ENCODE peak calls at places on chromosomes 12 and 14, in ten cellular contexts. C is COR-L47; P is NCI-H82; E is nucleus accumbens; F is right cardiac atrium; I is NCI-H2081; Q is stimulated activated CD4-positive, alpha-beta T cell treated with anti-CD3 and anti-CD28 coated beads, TNF-alpha, amount 100 ng/mL, for 24 hours; T is stimulated activated CD8-positive, alpha-beta memory T cell treated with anti-CD3 and anti-CD28 coated beads, Interleukin-2, amount 100 ng/mL, for 1 hour; D is heart left ventricle; G is stimulated activated naive B cell treated with anti-CD40 and anti-IgM and Interleukin-4, amounts not matched to agents 10 μg/mL and 1 μg/mL and 100 μg/mL, for 72 hours. X is an unnamed sample.

GRCh38 chr14:29584992-29585391 is 342.7 kb downstream of the PRKD1 start:
- DNase-seq in P (no peak), I (peak), D (peak), T (no peak), E (no peak), C (peak), Q (no peak), G (no peak), F (peak), X (no peak)

GRCh38 chr14:28875937-28876910 is 109.6 kb downstream of the FOXG1 start:
- DNase-seq in G (no peak), T (no peak), I (peak), E (no peak), C (peak), D (no peak), F (no peak), P (peak), Q (no peak), X (no peak)

GRCh38 chr12:106125351-106126085 is 13.2 kb downstream of the NUAK1 start:
- DNase-seq in G (no peak), T (no peak), P (no peak), I (no peak), Q (no peak), D (no peak), F (no peak), E (no peak), C (no peak), X (no peak)

GRCh38 chr12:100141998-100142850 is 450 bp downstream of the BLTP3B start:
- DNase-seq in G (no peak), Q (peak), I (peak), C (peak), E (no peak), T (peak), F (peak), P (peak), D (peak), X (peak)

GRCh38 chr14:91891721-91892220 is 24.4 kb upstream of the TC2N start:
- DNase-seq in I (no peak), C (no peak), Q (no peak), E (peak), F (peak), G (no peak), P (no peak), D (no peak), T (no peak), X (no peak)

GRCh38 chr14:26765768-26766550 is 168.1 kb upstream of the NOVA1 start:
- DNase-seq in Q (no peak), F (peak), D (peak), T (no peak), G (no peak), C (peak), E (no peak), P (no peak), I (no peak), X (no peak)

GRCh38 chr14:78917462-78917861 is 747.3 kb downstream of the NRXN3 start:
- DNase-seq in I (no peak), F (no peak), T (no peak), P (no peak), C (no peak), G (no peak), D (no peak), E (no peak), Q (no peak), X (no peak)

GRCh38 chr14:42407153-42407552 is 800.5 kb downstream of the LRFN5 start:
- DNase-seq in C (no peak), T (no peak), D (no peak), E (no peak), P (no peak), I (no peak), G (no peak), F (no peak), Q (no peak), X (no peak)

GRCh38 chr12:56987551-56988053 is 18.7 kb downstream of the ZBTB39 start:
- DNase-seq in G (peak), P (peak), F (peak), I (peak), C (peak), Q (peak), T (peak), D (peak), E (peak), X (peak)

GRCh38 chr12:125259525-125259924 is 194.3 kb downstream of the AACS start:
- DNase-seq in D (no peak), P (peak), T (no peak), I (no peak), E (no peak), Q (no peak), C (no peak), F (no peak), G (no peak), X (no peak)

GRCh38 chr12:94266796-94267529 is 118.6 kb downstream of the PLXNC1 start:
- DNase-seq in D (no peak), T (no peak), P (no peak), F (no peak), E (no peak), I (no peak), Q (no peak), G (no peak), C (no peak), X (no peak)

GRCh38 chr12:70883855-70884254 is 36.7 kb downstream of the PTPRR start:
- DNase-seq in Q (no peak), P (peak), F (no peak), T (no peak), I (no peak), E (no peak), G (no peak), C (no peak), D (no peak), X (no peak)

GRCh38 chr12:131589231-131589902 is 121.5 kb upstream of the SFSWAP start:
- DNase-seq in D (no peak), C (no peak), T (no peak), Q (no peak), I (no peak), G (no peak), P (no peak), F (no peak), E (no peak), X (no peak)

GRCh38 chr14:95674613-95675012 is 11.6 kb upstream of the TCL1B start:
- DNase-seq in F (no peak), I (no peak), G (no peak), D (no peak), T (no peak), E (no peak), P (no peak), Q (no peak), C (no peak), X (no peak)

GRCh38 chr12:117857632-117858274 is 111.0 kb downstream of the KSR2 start:
- DNase-seq in F (no peak), C (peak), T (peak), G (peak), I (peak), P (peak), D (no peak), Q (peak), E (no peak), X (peak)

GRCh38 chr12:30613119-30613830 is 82.4 kb downstream of the IPO8 start:
- DNase-seq in D (no peak), C (no peak), T (no peak), F (no peak), E (no peak), P (peak), Q (no peak), G (no peak), I (no peak), X (no peak)

GRCh38 chr12:52344111-52344510 is 22.9 kb upstream of the KRT83 start:
- DNase-seq in T (no peak), Q (no peak), F (no peak), I (no peak), D (no peak), P (no peak), G (no peak), C (no peak), E (no peak), X (peak)

GRCh38 chr12:80829767-80830166 is 108.0 kb downstream of the LIN7A start:
- DNase-seq in E (no peak), G (no peak), D (no peak), Q (no peak), F (no peak), P (no peak), I (no peak), T (no peak), C (no peak), X (no peak)

GRCh38 chr14:23181453-23181852 is 2.0 kb downstream of the SLC7A8 start:
- DNase-seq in C (no peak), G (no peak), F (no peak), T (no peak), I (no peak), Q (no peak), P (no peak), D (no peak), E (no peak), X (no peak)

GRCh38 chr14:67358914-67359313 is 690 bp downstream of the ATP6V1D start:
- DNase-seq in C (peak), I (peak), D (no peak), P (peak), Q (no peak), F (no peak), T (no peak), E (no peak), G (no peak), X (no peak)

GRCh38 chr14:92900660-92901059 is 22.3 kb upstream of the CHGA start:
- DNase-seq in P (no peak), G (no peak), F (no peak), T (no peak), E (no peak), D (no peak), Q (no peak), I (no peak), C (no peak), X (no peak)

GRCh38 chr12:80632835-80633234 is 74.6 kb upstream of the MYF6 start:
- DNase-seq in E (no peak), Q (no peak), G (no peak), F (no peak), I (peak), C (no peak), T (no peak), D (no peak), P (peak), X (peak)

GRCh38 chr14:92105845-92106094 is 612 bp downstream of the ATXN3 start:
- DNase-seq in P (no peak), I (peak), Q (no peak), G (peak), E (no peak), F (peak), C (no peak), T (no peak), D (peak), X (peak)

GRCh38 chr12:111163422-111163821 is 205.5 kb downstream of the PHETA1 start:
- DNase-seq in D (no peak), T (no peak), C (no peak), F (no peak), P (no peak), G (no peak), E (no peak), Q (no peak), I (no peak), X (no peak)

GRCh38 chr12:111327474-111327873 is 41.4 kb downstream of the PHETA1 start:
- DNase-seq in Q (no peak), E (no peak), T (no peak), I (no peak), D (no peak), F (no peak), P (no peak), G (no peak), C (no peak), X (no peak)